ENCODE peak calls at places on chromosomes 7 and 10, in eight cellular contexts. B, D, L, A, R, U, I and M are unnamed samples.
A peak's percentile ranks its signal among the peaks of the same experiment; 100 is the strongest.

GRCh38 chr7:48112431-48113165 is 23.5 kb downstream of the UPP1 start:
- DNase-seq in B (no peak), D (no peak), L (no peak), A (no peak), R (no peak), U (no peak), I (no peak), M (no peak)

GRCh38 chr7:75048435-75049379 is 24.9 kb downstream of the RCC1L start:
- DNase-seq in B (peak; percentile 74), D (no peak), L (no peak), A (no peak), R (no peak), U (no peak), I (no peak), M (no peak)

GRCh38 chr10:19668104-19668503 is 148.1 kb upstream of the PLXDC2 start:
- DNase-seq in B (no peak), D (no peak), L (no peak), A (no peak), R (no peak), U (no peak), I (no peak), M (no peak)

GRCh38 chr10:15461353-15462108 is 90.4 kb upstream of the FAM171A1 start:
- DNase-seq in B (peak; percentile 9), D (no peak), L (peak; percentile 24), A (peak; percentile 74), R (no peak), U (no peak), I (no peak), M (peak; percentile 19)

GRCh38 chr10:130427216-130427722 is 291.1 kb downstream of the GLRX3 start:
- DNase-seq in B (no peak), D (no peak), L (no peak), A (no peak), R (no peak), U (no peak), I (no peak), M (no peak)

GRCh38 chr10:32171213-32171612 is 115.0 kb upstream of the KIF5B start:
- DNase-seq in B (no peak), D (no peak), L (no peak), A (peak; percentile 1), R (no peak), U (no peak), I (no peak), M (no peak)

GRCh38 chr7:99374121-99375064 is at the start of gene ARPC1B:
- DNase-seq in B (peak; percentile 71), D (peak; percentile 75), L (peak; percentile 67), A (peak; percentile 90), R (peak; percentile 98), U (peak; percentile 87), I (peak; percentile 94), M (peak; percentile 88)

GRCh38 chr10:36097696-36098095 is 455.6 kb upstream of the FZD8 start:
- DNase-seq in B (peak; percentile 8), D (no peak), L (no peak), A (no peak), R (no peak), U (no peak), I (no peak), M (no peak)

GRCh38 chr10:79102056-79102874 is 33.5 kb downstream of the ZMIZ1 start:
- DNase-seq in B (no peak), D (no peak), L (peak; percentile 52), A (peak; percentile 91), R (no peak), U (no peak), I (no peak), M (peak; percentile 65)

GRCh38 chr10:44924261-44925040 is 13.3 kb downstream of the TMEM72 start:
- DNase-seq in B (no peak), D (no peak), L (no peak), A (peak; percentile 51), R (no peak), U (no peak), I (no peak), M (no peak)

GRCh38 chr7:42082144-42082543 is 154.9 kb downstream of the GLI3 start:
- DNase-seq in B (peak; percentile 42), D (no peak), L (no peak), A (no peak), R (no peak), U (no peak), I (no peak), M (no peak)

GRCh38 chr7:37432240-37432917 is 16.3 kb downstream of the ELMO1 start:
- DNase-seq in B (no peak), D (no peak), L (no peak), A (no peak), R (no peak), U (no peak), I (no peak), M (no peak)

GRCh38 chr10:80599424-80599847 is 61.7 kb downstream of the SH2D4B start:
- DNase-seq in B (peak; percentile 25), D (no peak), L (no peak), A (no peak), R (peak; percentile 89), U (peak; percentile 58), I (peak; percentile 77), M (peak; percentile 36)

GRCh38 chr10:28561531-28561930 is 28.6 kb downstream of the WAC start:
- DNase-seq in B (no peak), D (no peak), L (no peak), A (no peak), R (no peak), U (no peak), I (no peak), M (no peak)

GRCh38 chr10:82266438-82266837 is 391.4 kb downstream of the NRG3 start:
- DNase-seq in B (peak; percentile 96), D (no peak), L (no peak), A (no peak), R (no peak), U (no peak), I (no peak), M (no peak)

GRCh38 chr7:47344171-47344955 is 237.5 kb downstream of the TNS3 start:
- DNase-seq in B (no peak), D (no peak), L (no peak), A (no peak), R (no peak), U (no peak), I (no peak), M (no peak)

GRCh38 chr7:151888716-151889115 is 11.8 kb upstream of the PRKAG2 start:
- DNase-seq in B (no peak), D (no peak), L (no peak), A (peak; percentile 27), R (no peak), U (no peak), I (no peak), M (no peak)

GRCh38 chr7:37832194-37832593 is 16.2 kb upstream of the NME8 start:
- DNase-seq in B (no peak), D (no peak), L (peak; percentile 57), A (peak; percentile 84), R (peak; percentile 84), U (no peak), I (peak; percentile 79), M (peak; percentile 74)

GRCh38 chr7:84196007-84196551 is 1.5 kb upstream of the SEMA3A start:
- DNase-seq in B (no peak), D (no peak), L (no peak), A (no peak), R (no peak), U (no peak), I (no peak), M (no peak)

GRCh38 chr10:42926831-42927230 is 144.2 kb downstream of the BMS1 start:
- DNase-seq in B (no peak), D (no peak), L (no peak), A (no peak), R (peak; percentile 49), U (no peak), I (no peak), M (no peak)

GRCh38 chr7:124162667-124163066 is 129.8 kb upstream of the TMEM229A start:
- DNase-seq in B (no peak), D (no peak), L (no peak), A (no peak), R (no peak), U (no peak), I (no peak), M (no peak)

GRCh38 chr7:7772385-7772784 is 54.0 kb upstream of the RPA3 start:
- DNase-seq in B (peak; percentile 96), D (no peak), L (no peak), A (no peak), R (no peak), U (peak; percentile 50), I (no peak), M (no peak)

GRCh38 chr10:74400186-74400585 is 249.2 kb downstream of the ADK start:
- DNase-seq in B (no peak), D (no peak), L (no peak), A (no peak), R (no peak), U (no peak), I (no peak), M (no peak)

DNA sequence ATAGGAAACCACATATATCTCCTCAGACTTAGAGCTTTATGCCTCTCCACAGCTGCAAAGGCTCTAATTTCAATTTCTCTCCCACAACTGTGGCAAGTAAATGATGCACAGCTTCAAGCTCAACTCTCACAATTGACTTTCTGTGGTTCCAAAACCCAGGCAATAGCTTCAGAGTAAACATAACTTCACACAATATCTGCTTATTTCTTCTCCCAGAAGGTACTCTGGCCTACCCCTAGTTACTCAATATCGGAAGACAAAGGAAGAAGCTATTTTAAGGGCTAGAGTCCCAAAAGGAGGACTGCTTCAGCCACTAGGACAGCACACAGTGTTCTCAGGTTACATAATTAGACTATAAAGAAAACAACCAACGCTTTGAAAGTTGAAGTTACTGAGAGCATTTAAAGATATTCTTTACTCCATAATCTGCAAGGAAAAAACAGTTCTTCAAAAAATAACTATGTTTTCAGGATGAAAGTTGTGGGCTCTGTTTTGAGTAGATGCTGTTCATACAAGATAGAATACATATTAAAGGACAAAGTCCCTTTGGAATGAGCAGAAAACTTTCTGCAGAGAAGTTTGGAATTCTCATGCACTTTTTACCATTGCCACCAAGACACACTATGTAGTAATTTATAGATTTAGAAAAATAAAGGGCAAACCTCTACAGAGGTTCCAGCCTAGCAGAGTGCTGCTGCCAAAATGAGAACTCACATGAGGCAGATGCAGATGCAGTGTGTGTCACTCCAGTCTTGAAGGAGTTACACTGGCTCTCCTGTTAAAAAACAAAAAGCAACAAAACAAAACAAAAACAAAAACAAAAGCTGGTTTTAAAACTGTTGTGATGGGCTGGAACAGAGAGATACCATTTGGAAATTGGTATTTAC is 81.8 kb downstream of the NT5C2 start:
- DNase-seq in B (peak; percentile 20), D (no peak), L (no peak), A (no peak), R (no peak), U (no peak), I (no peak), M (no peak)
- H3K27ac ChIP-seq in B (no peak overlapping the region), D (no peak overlapping the region), L (peak overlapping the region; percentile 38), A (peak overlapping the region; percentile 70), R (peak overlapping the region; percentile 8), U (no peak overlapping the region), I (peak overlapping the region; percentile 61), M (peak overlapping the region; percentile 85)

GRCh38 chr7:2637066-2637471 is 5.3 kb downstream of the TTYH3 start:
- DNase-seq in B (no peak), D (no peak), L (no peak), A (no peak), R (peak; percentile 76), U (no peak), I (no peak), M (no peak)
- H3K27ac ChIP-seq in B (no peak overlapping the region), D (no peak overlapping the region), L (no peak overlapping the region), A (no peak overlapping the region), R (peak overlapping the region; percentile 62), U (no peak overlapping the region), I (peak overlapping the region; percentile 56), M (peak overlapping the region; percentile 76)

GRCh38 chr10:99115703-99116102 is 119.9 kb downstream of the HPSE2 start:
- DNase-seq in B (no peak), D (no peak), L (no peak), A (no peak), R (no peak), U (no peak), I (no peak), M (no peak)
- H3K27ac ChIP-seq in B (no peak overlapping the region), D (no peak overlapping the region), L (no peak overlapping the region), A (no peak overlapping the region), R (no peak overlapping the region), U (no peak overlapping the region), I (no peak overlapping the region), M (no peak overlapping the region)

GRCh38 chr10:71135276-71135675 is 77.1 kb upstream of the UNC5B start:
- DNase-seq in B (no peak), D (no peak), L (no peak), A (no peak), R (no peak), U (no peak), I (no peak), M (no peak)
- H3K27ac ChIP-seq in B (no peak overlapping the region), D (no peak overlapping the region), L (no peak overlapping the region), A (no peak overlapping the region), R (no peak overlapping the region), U (no peak overlapping the region), I (no peak overlapping the region), M (no peak overlapping the region)